ENCODE peak calls at places on chromosomes 2 and 18, in six cellular contexts. One of them, this sample, is unnamed.

GRCh38 chr2:71746946-71747501 is 293.7 kb downstream of the DYSF start:
- DNase-seq in CD4-positive, alpha-beta T cell: no peak
- DNase-seq in body of pancreas: peak
- DNase-seq in cardiac fibroblast: peak
- DNase-seq in substantia nigra: no peak
- DNase-seq in NCI-H345: no peak
- DNase-seq in this sample: peak

GRCh38 chr18:51739044-51739666 is 541.7 kb upstream of the MEX3C start:
- DNase-seq in CD4-positive, alpha-beta T cell: no peak
- DNase-seq in body of pancreas: no peak
- DNase-seq in cardiac fibroblast: no peak
- DNase-seq in substantia nigra: no peak
- DNase-seq in NCI-H345: no peak
- DNase-seq in this sample: no peak

GRCh38 chr2:96798733-96799622 is 17.1 kb upstream of the CNNM3 start:
- DNase-seq in CD4-positive, alpha-beta T cell: no peak
- DNase-seq in body of pancreas: no peak
- DNase-seq in cardiac fibroblast: no peak
- DNase-seq in substantia nigra: no peak
- DNase-seq in NCI-H345: no peak
- DNase-seq in this sample: no peak

GRCh38 chr2:23658466-23658942 is 268.4 kb downstream of the ATAD2B start:
- DNase-seq in CD4-positive, alpha-beta T cell: no peak
- DNase-seq in body of pancreas: no peak
- DNase-seq in cardiac fibroblast: peak
- DNase-seq in substantia nigra: no peak
- DNase-seq in NCI-H345: no peak
- DNase-seq in this sample: no peak

GRCh38 chr18:68796936-68797690 is 767 bp upstream of the CCDC102B start:
- DNase-seq in CD4-positive, alpha-beta T cell: no peak
- DNase-seq in body of pancreas: no peak
- DNase-seq in cardiac fibroblast: peak
- DNase-seq in substantia nigra: peak
- DNase-seq in NCI-H345: peak
- DNase-seq in this sample: peak

GRCh38 chr2:165007162-165007744 is 51.9 kb upstream of the SLC38A11 start:
- DNase-seq in CD4-positive, alpha-beta T cell: no peak
- DNase-seq in body of pancreas: no peak
- DNase-seq in cardiac fibroblast: peak
- DNase-seq in substantia nigra: no peak
- DNase-seq in NCI-H345: no peak
- DNase-seq in this sample: no peak

GRCh38 chr2:159073256-159073655 is 104.8 kb downstream of the TANC1 start:
- DNase-seq in CD4-positive, alpha-beta T cell: no peak
- DNase-seq in body of pancreas: no peak
- DNase-seq in cardiac fibroblast: peak
- DNase-seq in substantia nigra: no peak
- DNase-seq in NCI-H345: no peak
- DNase-seq in this sample: no peak

GRCh38 chr2:50746526-50746925 is 285.4 kb downstream of the NRXN1 start:
- DNase-seq in CD4-positive, alpha-beta T cell: no peak
- DNase-seq in body of pancreas: peak
- DNase-seq in cardiac fibroblast: peak
- DNase-seq in substantia nigra: no peak
- DNase-seq in NCI-H345: peak
- DNase-seq in this sample: no peak

GRCh38 chr2:190404487-190404886 is 3.7 kb upstream of the MFSD6 start:
- DNase-seq in CD4-positive, alpha-beta T cell: no peak
- DNase-seq in body of pancreas: no peak
- DNase-seq in cardiac fibroblast: peak
- DNase-seq in substantia nigra: no peak
- DNase-seq in NCI-H345: no peak
- DNase-seq in this sample: no peak

GRCh38 chr2:168773128-168773527 is 29.3 kb upstream of the NOSTRIN start:
- DNase-seq in CD4-positive, alpha-beta T cell: no peak
- DNase-seq in body of pancreas: no peak
- DNase-seq in cardiac fibroblast: no peak
- DNase-seq in substantia nigra: no peak
- DNase-seq in NCI-H345: no peak
- DNase-seq in this sample: no peak

GRCh38 chr2:175187378-175187777 is 5.9 kb upstream of the ATP5MC3 start:
- DNase-seq in CD4-positive, alpha-beta T cell: no peak
- DNase-seq in body of pancreas: no peak
- DNase-seq in cardiac fibroblast: peak
- DNase-seq in substantia nigra: no peak
- DNase-seq in NCI-H345: no peak
- DNase-seq in this sample: no peak

GRCh38 chr2:41697389-41697788 is 350.4 kb upstream of the PKDCC start:
- DNase-seq in CD4-positive, alpha-beta T cell: no peak
- DNase-seq in body of pancreas: no peak
- DNase-seq in cardiac fibroblast: no peak
- DNase-seq in substantia nigra: no peak
- DNase-seq in NCI-H345: no peak
- DNase-seq in this sample: no peak

GRCh38 chr2:43751476-43751875 is 22.4 kb upstream of the DYNC2LI1 start:
- DNase-seq in CD4-positive, alpha-beta T cell: no peak
- DNase-seq in body of pancreas: no peak
- DNase-seq in cardiac fibroblast: no peak
- DNase-seq in substantia nigra: no peak
- DNase-seq in NCI-H345: no peak
- DNase-seq in this sample: no peak

GRCh38 chr2:207403141-207403540 is 126.6 kb upstream of the CREB1 start:
- DNase-seq in CD4-positive, alpha-beta T cell: no peak
- DNase-seq in body of pancreas: no peak
- DNase-seq in cardiac fibroblast: peak
- DNase-seq in substantia nigra: no peak
- DNase-seq in NCI-H345: no peak
- DNase-seq in this sample: no peak

GRCh38 chr2:20391951-20392699 is 41.5 kb upstream of the PUM2 start:
- DNase-seq in CD4-positive, alpha-beta T cell: no peak
- DNase-seq in body of pancreas: no peak
- DNase-seq in cardiac fibroblast: no peak
- DNase-seq in substantia nigra: no peak
- DNase-seq in NCI-H345: no peak
- DNase-seq in this sample: no peak

GRCh38 chr2:157158111-157158510 is 99.4 kb upstream of the GALNT5 start:
- DNase-seq in CD4-positive, alpha-beta T cell: no peak
- DNase-seq in body of pancreas: no peak
- DNase-seq in cardiac fibroblast: peak
- DNase-seq in substantia nigra: no peak
- DNase-seq in NCI-H345: no peak
- DNase-seq in this sample: peak

GRCh38 chr2:26483957-26484565 is 6.1 kb upstream of the OTOF start:
- DNase-seq in CD4-positive, alpha-beta T cell: no peak
- DNase-seq in body of pancreas: peak
- DNase-seq in cardiac fibroblast: peak
- DNase-seq in substantia nigra: no peak
- DNase-seq in NCI-H345: no peak
- DNase-seq in this sample: no peak

GRCh38 chr2:227657204-227657845 is 9.3 kb upstream of the SCYGR5 start:
- DNase-seq in CD4-positive, alpha-beta T cell: no peak
- DNase-seq in body of pancreas: no peak
- DNase-seq in cardiac fibroblast: peak
- DNase-seq in substantia nigra: no peak
- DNase-seq in NCI-H345: no peak
- DNase-seq in this sample: no peak

GRCh38 chr2:218332920-218333645 is 23.6 kb upstream of the CATIP start:
- DNase-seq in CD4-positive, alpha-beta T cell: no peak
- DNase-seq in body of pancreas: no peak
- DNase-seq in cardiac fibroblast: peak
- DNase-seq in substantia nigra: peak
- DNase-seq in NCI-H345: no peak
- DNase-seq in this sample: no peak

GRCh38 chr2:63588385-63589147 is at the start of the genes MDH1 and WDPCP:
- DNase-seq in CD4-positive, alpha-beta T cell: peak
- DNase-seq in body of pancreas: peak
- DNase-seq in cardiac fibroblast: peak
- DNase-seq in substantia nigra: peak
- DNase-seq in NCI-H345: peak
- DNase-seq in this sample: peak

GRCh38 chr2:124035001-124035400 is 9.9 kb downstream of the CNTNAP5 start:
- DNase-seq in CD4-positive, alpha-beta T cell: no peak
- DNase-seq in body of pancreas: no peak
- DNase-seq in cardiac fibroblast: no peak
- DNase-seq in substantia nigra: no peak
- DNase-seq in NCI-H345: no peak
- DNase-seq in this sample: no peak

GRCh38 chr2:219560037-219560892 is 11.1 kb downstream of the OBSL1 start:
- DNase-seq in CD4-positive, alpha-beta T cell: no peak
- DNase-seq in body of pancreas: no peak
- DNase-seq in cardiac fibroblast: no peak
- DNase-seq in substantia nigra: no peak
- DNase-seq in NCI-H345: no peak
- DNase-seq in this sample: no peak

GRCh38 chr18:75691483-75691882 is 264.0 kb upstream of the SMIM21 start:
- DNase-seq in CD4-positive, alpha-beta T cell: no peak
- DNase-seq in body of pancreas: no peak
- DNase-seq in cardiac fibroblast: no peak
- DNase-seq in substantia nigra: no peak
- DNase-seq in NCI-H345: no peak
- DNase-seq in this sample: no peak

GRCh38 chr18:76491801-76492668 is 3.0 kb downstream of the ZNF516 start:
- DNase-seq in CD4-positive, alpha-beta T cell: peak
- DNase-seq in body of pancreas: peak
- DNase-seq in cardiac fibroblast: peak
- DNase-seq in substantia nigra: peak
- DNase-seq in NCI-H345: peak
- DNase-seq in this sample: no peak

GRCh38 chr2:28639836-28640235 is 111.8 kb upstream of the PPP1CB start:
- DNase-seq in CD4-positive, alpha-beta T cell: no peak
- DNase-seq in body of pancreas: peak
- DNase-seq in cardiac fibroblast: no peak
- DNase-seq in substantia nigra: no peak
- DNase-seq in NCI-H345: peak
- DNase-seq in this sample: no peak

GRCh38 chr18:46435031-46435430 is 222.0 kb downstream of the LOXHD1 start:
- DNase-seq in CD4-positive, alpha-beta T cell: no peak
- DNase-seq in body of pancreas: no peak
- DNase-seq in cardiac fibroblast: no peak
- DNase-seq in substantia nigra: no peak
- DNase-seq in NCI-H345: no peak
- DNase-seq in this sample: no peak

GRCh38 chr2:132438650-132439030 is 22.0 kb downstream of the GPR39 start:
- DNase-seq in CD4-positive, alpha-beta T cell: no peak
- DNase-seq in body of pancreas: no peak
- DNase-seq in cardiac fibroblast: peak
- DNase-seq in substantia nigra: no peak
- DNase-seq in NCI-H345: no peak
- DNase-seq in this sample: peak

GRCh38 chr2:27281855-27282559 is at the start of gene TRIM54:
- DNase-seq in CD4-positive, alpha-beta T cell: no peak
- DNase-seq in body of pancreas: no peak
- DNase-seq in cardiac fibroblast: no peak
- DNase-seq in substantia nigra: no peak
- DNase-seq in NCI-H345: no peak
- DNase-seq in this sample: no peak

GRCh38 chr2:15936277-15937104 is 3.9 kb upstream of the MYCN start:
- DNase-seq in CD4-positive, alpha-beta T cell: no peak
- DNase-seq in body of pancreas: no peak
- DNase-seq in cardiac fibroblast: no peak
- DNase-seq in substantia nigra: no peak
- DNase-seq in NCI-H345: no peak
- DNase-seq in this sample: no peak

GRCh38 chr2:178449700-178450573 is 1.0 kb downstream of the PRKRA start:
- DNase-seq in CD4-positive, alpha-beta T cell: no peak
- DNase-seq in body of pancreas: peak
- DNase-seq in cardiac fibroblast: no peak
- DNase-seq in substantia nigra: no peak
- DNase-seq in NCI-H345: no peak
- DNase-seq in this sample: no peak

GRCh38 chr2:55109219-55109891 is 59.1 kb upstream of the RTN4 start:
- DNase-seq in CD4-positive, alpha-beta T cell: no peak
- DNase-seq in body of pancreas: peak
- DNase-seq in cardiac fibroblast: peak
- DNase-seq in substantia nigra: no peak
- DNase-seq in NCI-H345: peak
- DNase-seq in this sample: peak

GRCh38 chr2:170723446-170723958 is 8.4 kb downstream of the SP5 start:
- DNase-seq in CD4-positive, alpha-beta T cell: no peak
- DNase-seq in body of pancreas: no peak
- DNase-seq in cardiac fibroblast: no peak
- DNase-seq in substantia nigra: no peak
- DNase-seq in NCI-H345: no peak
- DNase-seq in this sample: no peak

GRCh38 chr2:65379721-65380171 is 52.7 kb downstream of the SPRED2 start:
- DNase-seq in CD4-positive, alpha-beta T cell: no peak
- DNase-seq in body of pancreas: no peak
- DNase-seq in cardiac fibroblast: no peak
- DNase-seq in substantia nigra: no peak
- DNase-seq in NCI-H345: no peak
- DNase-seq in this sample: no peak

GRCh38 chr2:9740382-9741040 is 102.8 kb upstream of the TAF1B start:
- DNase-seq in CD4-positive, alpha-beta T cell: no peak
- DNase-seq in body of pancreas: no peak
- DNase-seq in cardiac fibroblast: no peak
- DNase-seq in substantia nigra: no peak
- DNase-seq in NCI-H345: no peak
- DNase-seq in this sample: no peak

GRCh38 chr18:27428716-27429475 is 243.8 kb upstream of the CHST9 start:
- DNase-seq in CD4-positive, alpha-beta T cell: no peak
- DNase-seq in body of pancreas: no peak
- DNase-seq in cardiac fibroblast: no peak
- DNase-seq in substantia nigra: no peak
- DNase-seq in NCI-H345: no peak
- DNase-seq in this sample: no peak

This sample was measured in fibroblast of the conjunctiva.